ENCODE peak calls at places on chromosomes 6 and 20, in seven cellular contexts. E, A, Z, R, F, Q and J are unnamed samples.
A peak's percentile ranks its signal among the peaks of the same experiment; 100 is the strongest.

GRCh38 chr6:45327956-45328522 is at the start of gene RUNX2:
- DNase-seq in R (no peak), Z (no peak), Q (no peak), E (peak; percentile 67), A (peak; percentile 89), F (peak; percentile 3), J (no peak)

GRCh38 chr20:38969708-38970107 is 7.6 kb downstream of the DHX35 start:
- DNase-seq in A (no peak), Q (no peak), R (no peak), Z (no peak), F (no peak), E (peak; percentile 31), J (no peak)

GRCh38 chr20:25588491-25588890 is 3.2 kb upstream of the NINL start:
- DNase-seq in E (no peak), F (no peak), R (no peak), A (no peak), Z (no peak), Q (no peak), J (no peak)

GRCh38 chr20:54062812-54063280 is 7.5 kb downstream of the BCAS1 start:
- DNase-seq in A (peak; percentile 76), Q (no peak), R (peak; percentile 35), F (no peak), E (peak; percentile 61), Z (no peak), J (no peak)

GRCh38 chr6:28896505-28897392 is 27.0 kb downstream of the TRIM27 start:
- DNase-seq in R (peak; percentile 75), E (peak; percentile 72), A (peak; percentile 53), F (peak; percentile 53), Q (peak; percentile 41), Z (peak; percentile 52), J (peak; percentile 60)

GRCh38 chr6:31966506-31966905 is 5.4 kb downstream of the DXO start:
- DNase-seq in E (no peak), Z (no peak), R (no peak), A (no peak), Q (no peak), F (no peak), J (no peak)

GRCh38 chr6:27370391-27370790 is 18.2 kb upstream of the ZNF391 start:
- DNase-seq in Z (no peak), Q (no peak), R (no peak), E (no peak), F (no peak), A (no peak), J (no peak)

GRCh38 chr6:158653577-158654354 is 3.9 kb downstream of the SYTL3 start:
- DNase-seq in E (no peak), A (peak; percentile 70), Z (no peak), R (no peak), Q (peak; percentile 84), F (no peak), J (no peak)

GRCh38 chr6:93079061-93079460 is 340.3 kb downstream of the EPHA7 start:
- DNase-seq in Z (no peak), A (no peak), E (no peak), F (no peak), Q (no peak), R (no peak), J (no peak)